ENCODE peak calls at places on chromosomes 11 and 22, in four cellular contexts. K is GM12878, H is K562, I is HepG2. R is an unnamed sample.
A peak's percentile ranks its signal among the peaks of the same experiment; 100 is the strongest.

GRCh38 chr11:9280655-9281301 is 15.6 kb upstream of the DENND5A start:
- DNase-seq in K (peak; percentile 58), I (no peak), H (no peak), R (no peak)

GRCh38 chr22:28479912-28480311 is 199.7 kb downstream of the TTC28 start:
- DNase-seq in I (no peak), K (no peak), H (no peak), R (no peak)

GRCh38 chr22:26894766-26895485 is 237.5 kb downstream of the MIAT start:
- DNase-seq in I (peak; percentile 37), K (no peak), H (no peak), R (no peak)

GRCh38 chr22:29096736-29097669 is 24.2 kb downstream of the KREMEN1 start:
- DNase-seq in H (peak; percentile 21), K (no peak), I (peak; percentile 99), R (no peak)

GRCh38 chr22:30602049-30602448 is 4.9 kb upstream of the TCN2 start:
- DNase-seq in K (no peak), I (peak; percentile 47), H (no peak), R (no peak)

GRCh38 chr11:29173660-29174062 is 843.2 kb downstream of the KCNA4 start:
- DNase-seq in K (no peak), H (no peak), I (peak; percentile 2), R (no peak)

GRCh38 chr22:42493393-42493792 is 26.2 kb downstream of the RRP7A start:
- DNase-seq in H (no peak), I (no peak), K (no peak), R (no peak)

GRCh38 chr11:28105869-28106268 is 2.1 kb downstream of the KIF18A start:
- DNase-seq in K (no peak), H (no peak), I (no peak), R (no peak)

GRCh38 chr11:88421530-88421929 is 84.0 kb upstream of the CTSC start:
- DNase-seq in I (no peak), H (peak; percentile 19), K (peak; percentile 31), R (no peak)

GRCh38 chr11:43738600-43739409 is 58.3 kb downstream of the HSD17B12 start:
- DNase-seq in K (no peak), H (peak; percentile 28), I (peak; percentile 3), R (peak; percentile 54)

GRCh38 chr11:23143031-23143430 is 282.8 kb upstream of the CCDC179 start:
- DNase-seq in K (no peak), I (no peak), H (no peak), R (no peak)

GRCh38 chr11:10925149-10925926 is 67.5 kb upstream of the ZBED5 start:
- DNase-seq in K (no peak), I (no peak), H (no peak), R (no peak)

GRCh38 chr11:17770917-17771316 is 36.3 kb downstream of the KCNC1 start:
- DNase-seq in K (no peak), I (no peak), H (no peak), R (no peak)

GRCh38 chr11:17771841-17772401 is 37.3 kb downstream of the KCNC1 start:
- DNase-seq in K (no peak), H (no peak), I (no peak), R (no peak)

GRCh38 chr11:17772704-17773600 is 38.4 kb downstream of the KCNC1 start:
- DNase-seq in H (no peak), I (no peak), K (no peak), R (no peak)

GRCh38 chr11:17770048-17770652 is 35.6 kb downstream of the KCNC1 start:
- DNase-seq in K (no peak), H (peak; percentile 71), I (peak; percentile 91), R (no peak)

DNA sequence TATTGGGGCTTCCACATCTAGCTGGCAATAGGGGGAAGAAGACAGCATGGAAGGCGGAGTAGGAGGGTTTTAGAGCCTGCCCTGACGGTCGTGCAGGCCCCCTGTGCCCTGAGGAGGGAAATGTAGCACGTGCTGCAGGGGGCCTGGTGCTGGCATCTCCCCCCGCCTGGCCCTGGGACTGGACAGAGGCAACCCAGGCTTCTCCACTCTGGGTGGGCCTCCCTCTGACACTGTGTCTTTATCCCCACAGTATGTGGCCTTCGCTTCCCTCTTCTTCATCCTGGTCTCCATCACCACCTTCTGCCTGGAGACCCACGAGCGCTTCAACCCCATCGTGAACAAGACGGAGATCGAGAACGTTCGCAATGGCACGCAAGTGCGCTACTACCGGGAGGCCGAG is 36.8 kb downstream of the KCNC1 start:
- DNase-seq in K (no peak), H (no peak), I (no peak), R (no peak)
- TF ChIP-seq FOXM1 in K (no peak), H (no peak), I (no peak), R (no peak)

GRCh38 chr11:118017631-118018315 is 31.6 kb downstream of the IL10RA start:
- DNase-seq in H (no peak), I (no peak), K (no peak), R (no peak)

GRCh38 chr11:118015385-118015841 is 29.2 kb downstream of the IL10RA start:
- DNase-seq in I (no peak), H (no peak), K (no peak), R (no peak)

GRCh38 chr11:118014022-118014421 is 27.8 kb downstream of the IL10RA start:
- DNase-seq in K (no peak), I (no peak), H (no peak), R (no peak)

GRCh38 chr11:118012083-118012669 is 26.0 kb downstream of the IL10RA start:
- DNase-seq in H (peak; percentile 39), I (no peak), K (no peak), R (no peak)

DNA sequence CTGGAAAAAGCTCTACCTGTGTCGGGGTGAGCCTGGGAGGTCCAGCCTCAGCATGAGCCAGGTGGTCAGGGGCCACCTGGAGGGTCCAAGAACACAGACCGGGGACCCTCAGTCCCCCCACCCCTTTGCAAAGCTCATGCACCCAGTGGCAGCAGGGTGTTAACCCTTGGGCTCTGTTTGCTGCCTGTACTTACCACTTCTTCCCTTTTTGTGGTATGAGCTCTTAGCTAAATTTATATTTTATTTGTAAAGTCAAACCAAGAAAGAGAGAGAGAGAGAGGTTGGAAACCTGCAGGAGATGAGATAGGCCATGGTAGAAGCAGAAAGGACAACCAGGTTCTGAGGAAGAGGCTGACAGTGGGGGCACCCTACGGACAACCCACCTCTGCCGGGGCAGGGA is 29.9 kb downstream of the IL10RA start:
- DNase-seq in I (no peak), K (no peak), H (no peak), R (no peak)
- TF ChIP-seq FOXK2 in I (no peak), K (no peak), H (no peak), R (no peak)

GRCh38 chr22:49564666-49565515 is 262.8 kb downstream of the BRD1 start:
- DNase-seq in K (no peak), I (no peak), H (no peak), R (no peak)
- TF ChIP-seq FOXM1 in K (no peak), I (no peak), H (no peak), R (no peak)

GRCh38 chr11:3001496-3001895 is 9.4 kb upstream of the NAP1L4 start:
- DNase-seq in I (no peak), K (no peak), H (no peak), R (no peak)
- TF ChIP-seq FOXK2 in I (no peak), K (no peak), H (no peak), R (no peak)